ENCODE peak calls at places on chromosomes 7 and 10, in ten cellular contexts. T is activated CD4-positive, alpha-beta T cell treated with anti-CD3 and anti-CD28 coated beads for 24 hours; O is T-cell; I is mesendoderm; J is NCI-H1436 treated with DMSO at 0.1 percent for 48 hours; Y is GM23248; A is HCEC 1CT; N is upper lobe of left lung; G is GM12865; K is stimulated activated CD8-positive, alpha-beta memory T cell treated with anti-CD3 and anti-CD28 coated beads, Interleukin-15, amount 100 ng/mL, for 4 hours. L is an unnamed sample.

GRCh38 chr7:141697211-141697871 is 4.6 kb downstream of the DENND11 start:
- DNase-seq in G (no peak), J (no peak), Y (peak), N (no peak), K (no peak), I (peak), A (peak), T (no peak), O (no peak), L (no peak)

GRCh38 chr10:79001082-79001885 is 67.5 kb upstream of the ZMIZ1 start:
- DNase-seq in T (no peak), Y (peak), I (no peak), K (no peak), O (no peak), G (no peak), A (peak), J (no peak), N (no peak), L (no peak)

GRCh38 chr7:44073664-44074348 is 8.4 kb upstream of the PGAM2 start:
- DNase-seq in K (peak), G (peak), N (peak), A (no peak), O (peak), J (no peak), Y (peak), I (peak), T (no peak), L (peak)

GRCh38 chr10:79116801-79117723 is 48.3 kb downstream of the ZMIZ1 start:
- DNase-seq in K (no peak), N (no peak), G (peak), T (no peak), A (peak), Y (peak), I (no peak), J (no peak), O (no peak), L (no peak)

GRCh38 chr10:115417585-115418265 is 324.6 kb downstream of the ATRNL1 start:
- DNase-seq in N (no peak), K (no peak), G (peak), A (peak), J (no peak), I (peak), O (no peak), T (no peak), Y (peak), L (no peak)

GRCh38 chr7:102425639-102426267 is 7.6 kb upstream of the ORAI2 start:
- DNase-seq in J (no peak), N (peak), G (peak), O (peak), T (peak), I (no peak), A (no peak), Y (no peak), K (peak), L (peak)

GRCh38 chr10:4771554-4772201 is 54.3 kb upstream of the AKR1E2 start:
- DNase-seq in G (no peak), T (no peak), O (no peak), Y (peak), A (peak), K (no peak), I (no peak), J (no peak), N (no peak), L (no peak)

GRCh38 chr7:3034591-3035150 is 9.0 kb downstream of the CARD11 start:
- DNase-seq in N (no peak), O (no peak), J (no peak), I (no peak), Y (no peak), K (no peak), G (no peak), T (no peak), A (no peak), L (no peak)

GRCh38 chr10:30088178-30088577 is 28.8 kb upstream of the JCAD start:
- DNase-seq in K (no peak), O (no peak), J (no peak), A (no peak), I (peak), N (no peak), G (no peak), T (no peak), Y (no peak), L (no peak)

GRCh38 chr10:33460461-33461294 is 126.2 kb upstream of the NRP1 start:
- DNase-seq in O (no peak), G (no peak), I (peak), A (peak), N (no peak), K (no peak), Y (peak), J (no peak), T (no peak), L (no peak)

GRCh38 chr10:87829986-87830732 is 12.1 kb upstream of the ATAD1 start:
- DNase-seq in T (no peak), G (no peak), J (no peak), I (no peak), Y (peak), N (no peak), O (no peak), K (no peak), A (no peak), L (no peak)

GRCh38 chr10:87656431-87657072 is 3.1 kb upstream of the PAPSS2 start:
- DNase-seq in I (peak), G (peak), N (no peak), J (no peak), K (no peak), T (no peak), O (no peak), Y (peak), A (peak), L (no peak)

GRCh38 chr7:72403677-72404076 is 8.5 kb downstream of the CALN1 start:
- DNase-seq in Y (no peak), G (peak), N (no peak), K (no peak), A (no peak), J (no peak), I (no peak), O (no peak), T (no peak), L (no peak)

GRCh38 chr10:89805599-89806013 is 104.2 kb downstream of the KIF20B start:
- DNase-seq in N (no peak), A (no peak), J (no peak), G (peak), Y (no peak), K (no peak), T (peak), I (no peak), O (no peak), L (no peak)

GRCh38 chr7:106542550-106543220 is 118.3 kb downstream of the CCDC71L start:
- DNase-seq in A (peak), K (no peak), G (peak), J (no peak), T (peak), Y (peak), O (peak), N (no peak), I (peak), L (no peak)

GRCh38 chr7:36794689-36795088 is 70.4 kb upstream of the AOAH start:
- DNase-seq in J (no peak), I (peak), N (no peak), K (no peak), T (no peak), Y (no peak), G (no peak), O (no peak), A (no peak), L (no peak)

GRCh38 chr10:133350950-133351329 is 3.8 kb downstream of the PRAP1 start:
- DNase-seq in Y (no peak), I (no peak), J (no peak), O (no peak), N (peak), G (no peak), K (no peak), A (no peak), T (no peak), L (no peak)

GRCh38 chr7:1024331-1024761 is 20.0 kb upstream of the GPR146 start:
- DNase-seq in O (no peak), N (no peak), G (peak), A (no peak), T (no peak), I (no peak), J (no peak), K (no peak), Y (no peak), L (no peak)

GRCh38 chr10:75186310-75186709 is 24.3 kb upstream of the VDAC2 start:
- DNase-seq in A (no peak), T (no peak), O (no peak), K (no peak), G (no peak), I (no peak), J (no peak), Y (no peak), N (no peak), L (no peak)

GRCh38 chr7:106110885-106111670 is 1.0 kb downstream of the SYPL1 start:
- DNase-seq in K (no peak), J (no peak), G (peak), T (no peak), I (no peak), A (peak), Y (peak), N (no peak), O (no peak), L (no peak)

GRCh38 chr10:67256984-67257383 is 331.1 kb downstream of the LRRTM3 start:
- DNase-seq in J (no peak), T (no peak), K (no peak), Y (no peak), O (no peak), I (peak), G (no peak), N (no peak), A (no peak), L (no peak)

GRCh38 chr10:64873088-64873487 is 1351.9 kb downstream of the REEP3 start:
- DNase-seq in Y (no peak), T (no peak), I (no peak), G (no peak), K (no peak), J (no peak), A (no peak), N (no peak), O (no peak), L (no peak)

GRCh38 chr7:121042195-121042594 is 53.7 kb downstream of the CPED1 start:
- DNase-seq in N (no peak), K (no peak), Y (no peak), I (no peak), O (no peak), G (no peak), T (no peak), J (no peak), A (no peak), L (no peak)

GRCh38 chr10:121823993-121824463 is 103.8 kb downstream of the ATE1 start:
- DNase-seq in T (no peak), Y (peak), G (peak), K (no peak), O (no peak), N (no peak), I (peak), J (no peak), A (peak), L (no peak)

GRCh38 chr10:74586088-74586585 is 240.3 kb upstream of the KAT6B start:
- DNase-seq in A (peak), T (no peak), J (no peak), K (no peak), I (peak), Y (peak), O (peak), N (no peak), G (peak), L (no peak)

GRCh38 chr10:107754814-107755213 is 590.3 kb upstream of the SORCS1 start:
- DNase-seq in G (no peak), T (no peak), A (no peak), J (no peak), N (no peak), K (no peak), I (no peak), Y (no peak), O (no peak), L (no peak)

GRCh38 chr10:89515031-89515841 is 20.2 kb downstream of the SLC16A12 start:
- DNase-seq in I (peak), K (no peak), N (no peak), T (no peak), J (no peak), Y (peak), A (peak), O (no peak), G (no peak), L (no peak)

GRCh38 chr7:113521468-113521867 is 397.3 kb downstream of the PPP1R3A start:
- DNase-seq in Y (peak), T (no peak), J (no peak), O (no peak), N (no peak), G (no peak), A (peak), K (no peak), I (no peak), L (no peak)

GRCh38 chr7:100965723-100966541 is 3.4 kb upstream of the MUC12 start:
- DNase-seq in O (peak), T (peak), K (peak), N (peak), G (peak), Y (peak), J (no peak), I (peak), A (peak), L (no peak)

GRCh38 chr10:18713077-18713476 is 53.8 kb downstream of the ARL5B start:
- DNase-seq in N (no peak), J (no peak), G (no peak), T (no peak), K (no peak), Y (peak), O (no peak), A (peak), I (peak), L (no peak)

GRCh38 chr7:7969306-7970112 is 913 bp downstream of the GLCCI1 start:
- DNase-seq in Y (peak), A (peak), T (no peak), O (peak), G (peak), I (peak), J (no peak), K (peak), N (peak), L (no peak)

GRCh38 chr7:43583424-43584199 is 704 bp downstream of the STK17A start:
- DNase-seq in T (no peak), K (peak), O (peak), N (peak), I (peak), A (peak), Y (peak), J (no peak), G (peak), L (no peak)

GRCh38 chr7:104979167-104979841 is 34.7 kb upstream of the KMT2E start:
- DNase-seq in Y (peak), J (no peak), A (peak), O (no peak), N (no peak), T (no peak), K (no peak), I (peak), G (no peak), L (no peak)

GRCh38 chr7:112112822-112113255 is 93.4 kb downstream of the DOCK4 start:
- DNase-seq in T (no peak), I (no peak), O (no peak), A (peak), Y (peak), N (no peak), K (no peak), G (no peak), J (no peak), L (no peak)

GRCh38 chr10:118273662-118274061 is 68.5 kb downstream of the FAM204A start:
- DNase-seq in J (no peak), O (no peak), Y (no peak), I (no peak), N (no peak), T (no peak), A (no peak), K (no peak), G (no peak), L (no peak)

GRCh38 chr7:66379761-66380160 is 174.6 kb downstream of the TPST1 start:
- DNase-seq in K (no peak), Y (peak), O (no peak), G (no peak), T (no peak), N (no peak), I (peak), J (no peak), A (peak), L (no peak)

GRCh38 chr10:102316421-102316820 is 71.1 kb downstream of the GBF1 start:
- DNase-seq in J (no peak), N (no peak), O (no peak), G (no peak), I (no peak), T (no peak), Y (no peak), K (no peak), A (no peak), L (no peak)

GRCh38 chr7:133712544-133712943 is 414.6 kb upstream of the LRGUK start:
- DNase-seq in J (no peak), N (no peak), I (no peak), O (no peak), Y (no peak), G (no peak), K (no peak), A (no peak), T (no peak), L (no peak)

GRCh38 chr10:71749396-71749795 is 23.9 kb downstream of the VSIR start:
- DNase-seq in A (no peak), N (no peak), O (no peak), J (no peak), Y (no peak), T (no peak), G (no peak), K (no peak), I (no peak), L (no peak)